ENCODE peak calls at places on chromosomes 11 and 22, in five cellular contexts. One of them, this sample, is unnamed.

GRCh38 chr11:434496-434895 is 7.3 kb downstream of the ANO9 start:
- DNase-seq in epithelial cell of prostate: no peak
- DNase-seq in cardiac muscle cell: no peak
- DNase-seq in small intestine: no peak
- DNase-seq in brain microvascular endothelial cell: no peak
- DNase-seq in this sample: no peak

GRCh38 chr11:31802990-31803812 is 7.9 kb downstream of the PAX6 start:
- DNase-seq in brain microvascular endothelial cell: no peak
- DNase-seq in cardiac muscle cell: no peak
- DNase-seq in small intestine: no peak
- DNase-seq in epithelial cell of prostate: no peak
- DNase-seq in this sample: no peak

GRCh38 chr22:41106122-41106968 is 14.0 kb downstream of the EP300 start:
- DNase-seq in epithelial cell of prostate: no peak
- DNase-seq in small intestine: no peak
- DNase-seq in brain microvascular endothelial cell: peak; percentile 13
- DNase-seq in cardiac muscle cell: no peak
- DNase-seq in this sample: no peak

GRCh38 chr11:105046898-105047579 is 1.9 kb upstream of the CARD16 start:
- DNase-seq in epithelial cell of prostate: peak; percentile 39
- DNase-seq in cardiac muscle cell: no peak
- DNase-seq in small intestine: no peak
- DNase-seq in brain microvascular endothelial cell: peak; percentile 94
- DNase-seq in this sample: peak; percentile 6

GRCh38 chr11:114314096-114314495 is 17.9 kb downstream of the NNMT start:
- DNase-seq in brain microvascular endothelial cell: no peak
- DNase-seq in epithelial cell of prostate: no peak
- DNase-seq in cardiac muscle cell: no peak
- DNase-seq in small intestine: no peak
- DNase-seq in this sample: no peak

GRCh38 chr11:131671764-131672163 is 301.3 kb downstream of the NTM start:
- DNase-seq in small intestine: no peak
- DNase-seq in brain microvascular endothelial cell: no peak
- DNase-seq in cardiac muscle cell: peak; percentile 71
- DNase-seq in epithelial cell of prostate: no peak
- DNase-seq in this sample: peak; percentile 21

GRCh38 chr11:68942090-68942620 is 38.5 kb downstream of the IGHMBP2 start:
- DNase-seq in cardiac muscle cell: no peak
- DNase-seq in epithelial cell of prostate: no peak
- DNase-seq in brain microvascular endothelial cell: no peak
- DNase-seq in small intestine: no peak
- DNase-seq in this sample: no peak

GRCh38 chr11:35167451-35167954 is 28.5 kb downstream of the CD44 start:
- DNase-seq in epithelial cell of prostate: no peak
- DNase-seq in small intestine: no peak
- DNase-seq in cardiac muscle cell: no peak
- DNase-seq in brain microvascular endothelial cell: no peak
- DNase-seq in this sample: no peak

GRCh38 chr11:95891423-95892177 is 32.3 kb downstream of the MTMR2 start:
- DNase-seq in brain microvascular endothelial cell: peak; percentile 64
- DNase-seq in small intestine: no peak
- DNase-seq in cardiac muscle cell: no peak
- DNase-seq in epithelial cell of prostate: no peak
- DNase-seq in this sample: no peak

GRCh38 chr11:67463680-67464410 is 5.2 kb downstream of the TMEM134 start:
- DNase-seq in epithelial cell of prostate: no peak
- DNase-seq in cardiac muscle cell: no peak
- DNase-seq in brain microvascular endothelial cell: peak; percentile 72
- DNase-seq in small intestine: peak; percentile 91
- DNase-seq in this sample: no peak

GRCh38 chr11:111944139-111944538 is 7.0 kb downstream of the DIXDC1 start:
- DNase-seq in epithelial cell of prostate: no peak
- DNase-seq in small intestine: no peak
- DNase-seq in cardiac muscle cell: no peak
- DNase-seq in brain microvascular endothelial cell: peak; percentile 83
- DNase-seq in this sample: no peak

GRCh38 chr11:111946499-111946898 is 9.4 kb downstream of the DIXDC1 start:
- DNase-seq in cardiac muscle cell: no peak
- DNase-seq in brain microvascular endothelial cell: no peak
- DNase-seq in small intestine: no peak
- DNase-seq in epithelial cell of prostate: no peak
- DNase-seq in this sample: no peak

GRCh38 chr11:111942826-111943225 is 5.7 kb downstream of the DIXDC1 start:
- DNase-seq in epithelial cell of prostate: no peak
- DNase-seq in small intestine: no peak
- DNase-seq in brain microvascular endothelial cell: peak; percentile 35
- DNase-seq in cardiac muscle cell: no peak
- DNase-seq in this sample: no peak

GRCh38 chr11:111945198-111945597 is 8.1 kb downstream of the DIXDC1 start:
- DNase-seq in brain microvascular endothelial cell: no peak
- DNase-seq in cardiac muscle cell: no peak
- DNase-seq in small intestine: no peak
- DNase-seq in epithelial cell of prostate: no peak
- DNase-seq in this sample: no peak

DNA sequence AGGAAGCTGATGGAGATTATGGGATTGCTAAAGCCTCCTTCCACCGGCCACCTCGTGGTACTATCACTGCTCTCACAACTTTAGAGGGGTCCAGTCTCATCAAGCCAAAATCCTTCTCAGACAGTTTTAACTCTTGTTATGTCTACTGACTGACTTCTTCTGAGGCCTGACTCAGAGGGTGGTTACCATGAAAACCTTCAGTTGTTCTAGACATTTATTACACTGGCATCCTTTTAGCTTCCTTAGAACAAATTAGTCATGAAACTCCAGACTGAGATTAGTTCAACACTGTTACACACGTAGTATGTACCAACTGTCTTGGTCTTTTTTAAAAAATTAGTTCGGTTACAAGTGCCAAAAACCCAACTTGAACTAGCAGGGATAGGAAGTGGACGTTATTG is 7.5 kb downstream of the DIXDC1 start:
- DNase-seq in brain microvascular endothelial cell: peak; percentile 89
- DNase-seq in epithelial cell of prostate: peak; percentile 77
- DNase-seq in cardiac muscle cell: no peak
- DNase-seq in small intestine: no peak
- DNase-seq in this sample: no peak
- H3K27ac ChIP-seq in brain microvascular endothelial cell: peak overlapping the region; percentile 99
- H3K27ac ChIP-seq in epithelial cell of prostate: peak overlapping the region; percentile 89
- H3K27ac ChIP-seq in cardiac muscle cell: peak overlapping the region; percentile 58
- H3K27ac ChIP-seq in small intestine: peak overlapping the region; percentile 36
- H3K27ac ChIP-seq in this sample: no peak overlapping the region

GRCh38 chr22:42719133-42719532 is 1.5 kb downstream of the A4GALT start:
- DNase-seq in cardiac muscle cell: no peak
- DNase-seq in epithelial cell of prostate: no peak
- DNase-seq in brain microvascular endothelial cell: no peak
- DNase-seq in small intestine: no peak
- DNase-seq in this sample: no peak
- H3K27ac ChIP-seq in cardiac muscle cell: no peak overlapping the region
- H3K27ac ChIP-seq in epithelial cell of prostate: peak overlapping the region; percentile 20
- H3K27ac ChIP-seq in brain microvascular endothelial cell: no peak overlapping the region
- H3K27ac ChIP-seq in small intestine: no peak overlapping the region
- H3K27ac ChIP-seq in this sample: no peak overlapping the region

GRCh38 chr22:35777335-35777975 is 59.8 kb downstream of the APOL5 start:
- DNase-seq in cardiac muscle cell: no peak
- DNase-seq in epithelial cell of prostate: peak; percentile 26
- DNase-seq in brain microvascular endothelial cell: no peak
- DNase-seq in small intestine: no peak
- DNase-seq in this sample: no peak
- H3K27ac ChIP-seq in cardiac muscle cell: peak overlapping the region; percentile 43
- H3K27ac ChIP-seq in epithelial cell of prostate: peak overlapping the region; percentile 63
- H3K27ac ChIP-seq in brain microvascular endothelial cell: peak overlapping the region; percentile 65
- H3K27ac ChIP-seq in small intestine: no peak overlapping the region
- H3K27ac ChIP-seq in this sample: no peak overlapping the region

DNA sequence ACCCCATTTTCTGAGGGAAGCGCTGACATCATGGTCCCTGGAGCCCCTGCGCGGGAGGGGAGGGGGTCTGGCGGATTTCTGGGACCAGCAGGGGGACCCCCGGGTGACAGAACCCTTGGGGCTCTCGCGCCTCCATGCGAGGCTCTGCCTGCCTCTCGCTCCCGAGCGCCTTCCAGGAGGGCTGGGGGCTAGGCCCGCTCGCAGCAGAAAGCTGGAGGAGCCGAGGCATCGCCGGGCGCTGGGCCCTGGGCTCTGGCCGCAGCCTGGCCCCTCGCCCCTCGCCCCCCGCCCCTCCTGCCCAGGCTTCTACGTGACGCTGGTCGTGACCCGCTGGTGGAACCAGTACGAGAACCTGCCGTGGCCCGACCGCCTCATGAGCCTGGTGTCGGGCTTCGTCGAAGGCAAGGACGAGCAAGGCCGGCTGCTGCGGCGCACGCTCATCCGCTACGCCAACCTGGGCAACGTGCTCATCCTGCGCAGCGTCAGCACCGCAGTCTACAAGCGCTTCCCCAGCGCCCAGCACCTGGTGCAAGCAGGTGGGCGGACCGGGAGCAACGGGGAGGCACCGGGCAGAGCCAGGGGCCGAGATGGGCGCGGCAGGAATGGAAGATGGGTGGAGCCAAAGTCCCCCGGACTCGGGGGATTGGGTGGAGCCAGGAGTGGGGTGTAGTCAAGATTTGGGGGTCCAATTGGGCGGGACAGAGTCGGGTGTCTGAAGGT is 5.4 kb downstream of the BEST1 start:
- DNase-seq in cardiac muscle cell: peak; percentile 31
- DNase-seq in small intestine: no peak
- DNase-seq in brain microvascular endothelial cell: no peak
- DNase-seq in epithelial cell of prostate: no peak
- DNase-seq in this sample: no peak
- H3K27ac ChIP-seq in cardiac muscle cell: no peak overlapping the region
- H3K27ac ChIP-seq in small intestine: peak overlapping the region; percentile 77
- H3K27ac ChIP-seq in brain microvascular endothelial cell: no peak overlapping the region
- H3K27ac ChIP-seq in epithelial cell of prostate: peak overlapping the region; percentile 40
- H3K27ac ChIP-seq in this sample: no peak overlapping the region

DNA sequence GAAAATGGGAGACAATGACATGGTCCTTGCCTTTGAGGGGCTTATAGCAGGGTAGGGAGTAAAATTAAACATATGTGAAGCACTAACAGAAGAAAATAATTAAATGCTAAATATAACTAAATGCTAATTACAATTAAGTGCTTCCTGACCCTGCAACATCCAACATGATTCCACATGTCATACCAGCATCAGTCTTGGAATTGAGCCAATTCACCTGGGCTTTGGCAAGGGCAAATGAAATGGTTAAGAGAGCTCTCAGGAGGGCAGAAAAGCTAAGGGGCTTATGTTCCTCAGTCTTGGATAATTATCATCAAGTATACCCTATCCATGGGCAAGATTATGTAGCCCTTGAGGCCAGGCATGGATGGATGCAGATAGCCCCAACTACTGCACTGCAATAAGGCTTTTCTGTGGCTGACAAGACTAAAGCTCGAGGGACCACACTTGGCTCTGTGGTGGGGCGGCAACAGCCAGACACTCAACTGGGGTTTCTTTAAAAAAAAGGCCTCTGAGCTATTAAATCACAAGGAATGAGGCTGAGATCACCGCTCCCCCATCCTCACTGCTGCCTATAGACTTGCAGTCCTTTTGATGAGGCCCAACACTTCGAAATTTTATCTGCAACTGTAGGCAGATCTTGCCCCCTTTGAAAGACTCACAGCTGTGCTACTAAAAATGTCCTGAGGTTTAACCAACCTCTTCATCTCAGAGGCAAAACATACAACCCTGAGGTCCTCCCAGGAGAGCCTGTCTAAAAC is 39.0 kb downstream of the IL18BP start:
- DNase-seq in small intestine: no peak
- DNase-seq in cardiac muscle cell: no peak
- DNase-seq in epithelial cell of prostate: no peak
- DNase-seq in brain microvascular endothelial cell: no peak
- DNase-seq in this sample: peak; percentile 18
- H3K27ac ChIP-seq in small intestine: peak overlapping the region; percentile 97
- H3K27ac ChIP-seq in cardiac muscle cell: peak overlapping the region; percentile 98
- H3K27ac ChIP-seq in epithelial cell of prostate: peak overlapping the region; percentile 89
- H3K27ac ChIP-seq in brain microvascular endothelial cell: no peak overlapping the region
- H3K27ac ChIP-seq in this sample: no peak overlapping the region

GRCh38 chr11:63749624-63750023 is 19.0 kb downstream of the ZFTA start:
- DNase-seq in small intestine: no peak
- DNase-seq in brain microvascular endothelial cell: no peak
- DNase-seq in cardiac muscle cell: no peak
- DNase-seq in epithelial cell of prostate: no peak
- DNase-seq in this sample: no peak

GRCh38 chr11:63745304-63746170 is 23.0 kb downstream of the ZFTA start:
- DNase-seq in small intestine: peak; percentile 31
- DNase-seq in epithelial cell of prostate: no peak
- DNase-seq in brain microvascular endothelial cell: no peak
- DNase-seq in cardiac muscle cell: no peak
- DNase-seq in this sample: no peak

DNA sequence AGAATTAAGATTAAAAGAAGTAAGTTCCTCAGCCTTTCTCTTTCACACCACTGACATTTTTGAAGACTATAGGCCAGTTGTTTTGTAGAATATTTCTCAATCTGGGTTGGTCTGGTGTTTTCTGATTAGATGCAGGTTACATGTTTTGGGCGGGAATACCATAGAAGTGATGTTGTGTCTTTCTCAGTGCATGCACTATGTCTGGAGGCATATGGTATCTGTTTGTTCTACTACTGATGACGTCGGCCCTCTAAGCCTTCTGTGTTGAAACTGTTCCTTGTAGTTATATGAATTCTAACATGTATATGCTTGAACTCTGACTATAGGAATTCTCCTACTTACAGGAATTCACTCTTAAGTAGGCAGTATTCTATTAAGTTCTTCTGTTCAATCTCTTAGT is 21.6 kb downstream of the ZFTA start:
- DNase-seq in epithelial cell of prostate: peak; percentile 20
- DNase-seq in small intestine: no peak
- DNase-seq in cardiac muscle cell: no peak
- DNase-seq in brain microvascular endothelial cell: no peak
- DNase-seq in this sample: no peak
- H3K27ac ChIP-seq in epithelial cell of prostate: no peak overlapping the region
- H3K27ac ChIP-seq in small intestine: no peak overlapping the region
- H3K27ac ChIP-seq in cardiac muscle cell: no peak overlapping the region
- H3K27ac ChIP-seq in brain microvascular endothelial cell: no peak overlapping the region
- H3K27ac ChIP-seq in this sample: no peak overlapping the region

This sample was measured in SJCRH30.